ENCODE peak calls at places on chromosome 14, in seven cellular contexts. One of them, this sample, is unnamed.

GRCh38 chr14:91892918-91893527 is 25.7 kb upstream of the TC2N start:
- DNase-seq in astrocyte of the spinal cord: no peak
- DNase-seq in psoas muscle: no peak
- DNase-seq in brain microvascular endothelial cell: no peak
- DNase-seq in RWPE1: peak; percentile 33
- DNase-seq in dorsolateral prefrontal cortex: no peak
- DNase-seq in GM20000: peak; percentile 37
- DNase-seq in this sample: peak; percentile 61

GRCh38 chr14:22122227-22123187 is 448.9 kb upstream of the OR4E1 start:
- DNase-seq in astrocyte of the spinal cord: no peak
- DNase-seq in psoas muscle: no peak
- DNase-seq in brain microvascular endothelial cell: peak; percentile 22
- DNase-seq in RWPE1: no peak
- DNase-seq in dorsolateral prefrontal cortex: no peak
- DNase-seq in GM20000: no peak
- DNase-seq in this sample: no peak

GRCh38 chr14:64707661-64708060 is 3.4 kb downstream of the PLEKHG3 start:
- DNase-seq in astrocyte of the spinal cord: peak; percentile 78
- DNase-seq in psoas muscle: no peak
- DNase-seq in brain microvascular endothelial cell: peak; percentile 86
- DNase-seq in RWPE1: peak; percentile 94
- DNase-seq in dorsolateral prefrontal cortex: no peak
- DNase-seq in GM20000: no peak
- DNase-seq in this sample: no peak

GRCh38 chr14:74610199-74610865 is 1.7 kb downstream of the LTBP2 start:
- DNase-seq in astrocyte of the spinal cord: no peak
- DNase-seq in psoas muscle: no peak
- DNase-seq in brain microvascular endothelial cell: no peak
- DNase-seq in RWPE1: no peak
- DNase-seq in dorsolateral prefrontal cortex: no peak
- DNase-seq in GM20000: no peak
- DNase-seq in this sample: no peak

GRCh38 chr14:105307052-105307727 is 6.4 kb upstream of the BRF1 start:
- DNase-seq in astrocyte of the spinal cord: no peak
- DNase-seq in psoas muscle: no peak
- DNase-seq in brain microvascular endothelial cell: no peak
- DNase-seq in RWPE1: no peak
- DNase-seq in dorsolateral prefrontal cortex: no peak
- DNase-seq in GM20000: no peak
- DNase-seq in this sample: no peak

GRCh38 chr14:22781606-22782000 is 15.1 kb downstream of the OXA1L start:
- DNase-seq in astrocyte of the spinal cord: peak; percentile 59
- DNase-seq in psoas muscle: no peak
- DNase-seq in brain microvascular endothelial cell: no peak
- DNase-seq in RWPE1: peak; percentile 19
- DNase-seq in dorsolateral prefrontal cortex: no peak
- DNase-seq in GM20000: no peak
- DNase-seq in this sample: no peak

GRCh38 chr14:100762901-100763300 is 36.2 kb downstream of the DLK1 start:
- DNase-seq in astrocyte of the spinal cord: no peak
- DNase-seq in psoas muscle: peak; percentile 10
- DNase-seq in brain microvascular endothelial cell: no peak
- DNase-seq in RWPE1: no peak
- DNase-seq in dorsolateral prefrontal cortex: peak; percentile 17
- DNase-seq in GM20000: no peak
- DNase-seq in this sample: no peak

GRCh38 chr14:89848165-89848564 is 106.4 kb downstream of the EFCAB11 start:
- DNase-seq in astrocyte of the spinal cord: peak; percentile 30
- DNase-seq in psoas muscle: no peak
- DNase-seq in brain microvascular endothelial cell: peak; percentile 37
- DNase-seq in RWPE1: no peak
- DNase-seq in dorsolateral prefrontal cortex: no peak
- DNase-seq in GM20000: no peak
- DNase-seq in this sample: no peak

GRCh38 chr14:20454359-20454644 is 310 bp downstream of the OSGEP start:
- DNase-seq in astrocyte of the spinal cord: no peak
- DNase-seq in psoas muscle: no peak
- DNase-seq in brain microvascular endothelial cell: no peak
- DNase-seq in RWPE1: peak; percentile 67
- DNase-seq in dorsolateral prefrontal cortex: no peak
- DNase-seq in GM20000: no peak
- DNase-seq in this sample: no peak

GRCh38 chr14:51609251-51609986 is 42.3 kb upstream of the FRMD6 start:
- DNase-seq in astrocyte of the spinal cord: peak; percentile 61
- DNase-seq in psoas muscle: no peak
- DNase-seq in brain microvascular endothelial cell: no peak
- DNase-seq in RWPE1: no peak
- DNase-seq in dorsolateral prefrontal cortex: no peak
- DNase-seq in GM20000: no peak
- DNase-seq in this sample: no peak

GRCh38 chr14:89933002-89933401 is 21.5 kb downstream of the EFCAB11 start:
- DNase-seq in astrocyte of the spinal cord: no peak
- DNase-seq in psoas muscle: no peak
- DNase-seq in brain microvascular endothelial cell: no peak
- DNase-seq in RWPE1: no peak
- DNase-seq in dorsolateral prefrontal cortex: no peak
- DNase-seq in GM20000: no peak
- DNase-seq in this sample: no peak

GRCh38 chr14:21768116-21768874 is 94.7 kb upstream of the OR4E1 start:
- DNase-seq in astrocyte of the spinal cord: peak; percentile 8
- DNase-seq in psoas muscle: no peak
- DNase-seq in brain microvascular endothelial cell: peak; percentile 4
- DNase-seq in RWPE1: peak; percentile 42
- DNase-seq in dorsolateral prefrontal cortex: no peak
- DNase-seq in GM20000: peak; percentile 32
- DNase-seq in this sample: peak; percentile 14

GRCh38 chr14:69152181-69152943 is 557 bp downstream of the DCAF5 start:
- DNase-seq in astrocyte of the spinal cord: peak; percentile 52
- DNase-seq in psoas muscle: no peak
- DNase-seq in brain microvascular endothelial cell: no peak
- DNase-seq in RWPE1: peak; percentile 42
- DNase-seq in dorsolateral prefrontal cortex: no peak
- DNase-seq in GM20000: peak; percentile 55
- DNase-seq in this sample: peak; percentile 32

GRCh38 chr14:78486621-78487020 is 316.4 kb downstream of the NRXN3 start:
- DNase-seq in astrocyte of the spinal cord: no peak
- DNase-seq in psoas muscle: no peak
- DNase-seq in brain microvascular endothelial cell: no peak
- DNase-seq in RWPE1: no peak
- DNase-seq in dorsolateral prefrontal cortex: no peak
- DNase-seq in GM20000: no peak
- DNase-seq in this sample: no peak

GRCh38 chr14:49506650-49507049 is 79.5 kb downstream of the RPS29 start:
- DNase-seq in astrocyte of the spinal cord: no peak
- DNase-seq in psoas muscle: no peak
- DNase-seq in brain microvascular endothelial cell: no peak
- DNase-seq in RWPE1: no peak
- DNase-seq in dorsolateral prefrontal cortex: no peak
- DNase-seq in GM20000: no peak
- DNase-seq in this sample: no peak

GRCh38 chr14:47678157-47678556 is 2.8 kb upstream of the MDGA2 start:
- DNase-seq in astrocyte of the spinal cord: no peak
- DNase-seq in psoas muscle: no peak
- DNase-seq in brain microvascular endothelial cell: no peak
- DNase-seq in RWPE1: no peak
- DNase-seq in dorsolateral prefrontal cortex: no peak
- DNase-seq in GM20000: no peak
- DNase-seq in this sample: no peak

GRCh38 chr14:75709207-75709812 is 48.3 kb downstream of the TTLL5 start:
- DNase-seq in astrocyte of the spinal cord: peak; percentile 89
- DNase-seq in psoas muscle: peak; percentile 76
- DNase-seq in brain microvascular endothelial cell: peak; percentile 85
- DNase-seq in RWPE1: peak; percentile 64
- DNase-seq in dorsolateral prefrontal cortex: peak; percentile 84
- DNase-seq in GM20000: peak; percentile 67
- DNase-seq in this sample: peak; percentile 66

GRCh38 chr14:22151091-22151490 is 437.9 kb downstream of the DAD1 start:
- DNase-seq in astrocyte of the spinal cord: no peak
- DNase-seq in psoas muscle: no peak
- DNase-seq in brain microvascular endothelial cell: no peak
- DNase-seq in RWPE1: no peak
- DNase-seq in dorsolateral prefrontal cortex: no peak
- DNase-seq in GM20000: no peak
- DNase-seq in this sample: no peak

GRCh38 chr14:75249251-75249957 is 29.2 kb upstream of the FOS start:
- DNase-seq in astrocyte of the spinal cord: peak; percentile 33
- DNase-seq in psoas muscle: peak; percentile 68
- DNase-seq in brain microvascular endothelial cell: no peak
- DNase-seq in RWPE1: no peak
- DNase-seq in dorsolateral prefrontal cortex: no peak
- DNase-seq in GM20000: peak; percentile 78
- DNase-seq in this sample: peak; percentile 81

GRCh38 chr14:99619873-99620834 is 16.1 kb upstream of the CCDC85C start:
- DNase-seq in astrocyte of the spinal cord: peak; percentile 32
- DNase-seq in psoas muscle: no peak
- DNase-seq in brain microvascular endothelial cell: no peak
- DNase-seq in RWPE1: peak; percentile 44
- DNase-seq in dorsolateral prefrontal cortex: no peak
- DNase-seq in GM20000: no peak
- DNase-seq in this sample: no peak

GRCh38 chr14:20440882-20441281 is 4.9 kb upstream of the KLHL33 start:
- DNase-seq in astrocyte of the spinal cord: no peak
- DNase-seq in psoas muscle: no peak
- DNase-seq in brain microvascular endothelial cell: peak; percentile 6
- DNase-seq in RWPE1: no peak
- DNase-seq in dorsolateral prefrontal cortex: no peak
- DNase-seq in GM20000: peak; percentile 69
- DNase-seq in this sample: no peak

GRCh38 chr14:74608959-74609611 is 3.0 kb downstream of the LTBP2 start:
- DNase-seq in astrocyte of the spinal cord: peak; percentile 87
- DNase-seq in psoas muscle: peak; percentile 85
- DNase-seq in brain microvascular endothelial cell: peak; percentile 91
- DNase-seq in RWPE1: peak; percentile 58
- DNase-seq in dorsolateral prefrontal cortex: peak; percentile 86
- DNase-seq in GM20000: peak; percentile 79
- DNase-seq in this sample: peak; percentile 75

GRCh38 chr14:85587152-85587697 is 57.3 kb downstream of the FLRT2 start:
- DNase-seq in astrocyte of the spinal cord: peak; percentile 78
- DNase-seq in psoas muscle: no peak
- DNase-seq in brain microvascular endothelial cell: no peak
- DNase-seq in RWPE1: no peak
- DNase-seq in dorsolateral prefrontal cortex: no peak
- DNase-seq in GM20000: no peak
- DNase-seq in this sample: no peak

GRCh38 chr14:89129570-89129969 is 287.5 kb downstream of the FOXN3 start:
- DNase-seq in astrocyte of the spinal cord: no peak
- DNase-seq in psoas muscle: no peak
- DNase-seq in brain microvascular endothelial cell: no peak
- DNase-seq in RWPE1: no peak
- DNase-seq in dorsolateral prefrontal cortex: no peak
- DNase-seq in GM20000: no peak
- DNase-seq in this sample: no peak

GRCh38 chr14:69529563-69529962 is 45.0 kb downstream of the PLEKHD1 start:
- DNase-seq in astrocyte of the spinal cord: no peak
- DNase-seq in psoas muscle: no peak
- DNase-seq in brain microvascular endothelial cell: no peak
- DNase-seq in RWPE1: no peak
- DNase-seq in dorsolateral prefrontal cortex: no peak
- DNase-seq in GM20000: no peak
- DNase-seq in this sample: no peak

GRCh38 chr14:39241637-39242036 is 7.9 kb downstream of the MIA2 start:
- DNase-seq in astrocyte of the spinal cord: no peak
- DNase-seq in psoas muscle: no peak
- DNase-seq in brain microvascular endothelial cell: no peak
- DNase-seq in RWPE1: no peak
- DNase-seq in dorsolateral prefrontal cortex: no peak
- DNase-seq in GM20000: no peak
- DNase-seq in this sample: no peak

GRCh38 chr14:91356218-91356763 is 61.3 kb downstream of the CCDC88C start:
- DNase-seq in astrocyte of the spinal cord: no peak
- DNase-seq in psoas muscle: no peak
- DNase-seq in brain microvascular endothelial cell: no peak
- DNase-seq in RWPE1: no peak
- DNase-seq in dorsolateral prefrontal cortex: no peak
- DNase-seq in GM20000: no peak
- DNase-seq in this sample: no peak

GRCh38 chr14:91410781-91411536 is 6.7 kb downstream of the CCDC88C start:
- DNase-seq in astrocyte of the spinal cord: no peak
- DNase-seq in psoas muscle: no peak
- DNase-seq in brain microvascular endothelial cell: no peak
- DNase-seq in RWPE1: no peak
- DNase-seq in dorsolateral prefrontal cortex: no peak
- DNase-seq in GM20000: peak; percentile 38
- DNase-seq in this sample: no peak

GRCh38 chr14:100638211-100638855 is 51.1 kb upstream of the BEGAIN start:
- DNase-seq in astrocyte of the spinal cord: no peak
- DNase-seq in psoas muscle: no peak
- DNase-seq in brain microvascular endothelial cell: no peak
- DNase-seq in RWPE1: no peak
- DNase-seq in dorsolateral prefrontal cortex: no peak
- DNase-seq in GM20000: no peak
- DNase-seq in this sample: no peak

GRCh38 chr14:36646664-36647416 is 14.8 kb upstream of the PAX9 start:
- DNase-seq in astrocyte of the spinal cord: no peak
- DNase-seq in psoas muscle: peak; percentile 70
- DNase-seq in brain microvascular endothelial cell: no peak
- DNase-seq in RWPE1: no peak
- DNase-seq in dorsolateral prefrontal cortex: no peak
- DNase-seq in GM20000: no peak
- DNase-seq in this sample: peak; percentile 10
- TF ChIP-seq CTCF in astrocyte of the spinal cord: no peak
- TF ChIP-seq CTCF in psoas muscle: no peak
- TF ChIP-seq CTCF in brain microvascular endothelial cell: no peak
- TF ChIP-seq CTCF in RWPE1: no peak
- TF ChIP-seq CTCF in dorsolateral prefrontal cortex: no peak
- TF ChIP-seq CTCF in GM20000: no peak
- TF ChIP-seq CTCF in this sample: no peak

GRCh38 chr14:57378661-57379060 is 11.7 kb upstream of the NAA30 start:
- DNase-seq in astrocyte of the spinal cord: peak; percentile 15
- DNase-seq in psoas muscle: no peak
- DNase-seq in brain microvascular endothelial cell: no peak
- DNase-seq in RWPE1: no peak
- DNase-seq in dorsolateral prefrontal cortex: no peak
- DNase-seq in GM20000: no peak
- DNase-seq in this sample: no peak
- TF ChIP-seq CTCF in astrocyte of the spinal cord: peak; percentile 11
- TF ChIP-seq CTCF in psoas muscle: no peak
- TF ChIP-seq CTCF in brain microvascular endothelial cell: no peak
- TF ChIP-seq CTCF in RWPE1: no peak
- TF ChIP-seq CTCF in dorsolateral prefrontal cortex: no peak
- TF ChIP-seq CTCF in GM20000: no peak
- TF ChIP-seq CTCF in this sample: no peak

GRCh38 chr14:60266021-60266937 is 17.3 kb downstream of the PPM1A start:
- DNase-seq in astrocyte of the spinal cord: no peak
- DNase-seq in psoas muscle: no peak
- DNase-seq in brain microvascular endothelial cell: peak; percentile 30
- DNase-seq in RWPE1: peak; percentile 45
- DNase-seq in dorsolateral prefrontal cortex: no peak
- DNase-seq in GM20000: no peak
- DNase-seq in this sample: no peak
- TF ChIP-seq CTCF in astrocyte of the spinal cord: peak; percentile 43
- TF ChIP-seq CTCF in psoas muscle: peak; percentile 47
- TF ChIP-seq CTCF in brain microvascular endothelial cell: peak; percentile 72
- TF ChIP-seq CTCF in RWPE1: peak; percentile 32
- TF ChIP-seq CTCF in dorsolateral prefrontal cortex: no peak
- TF ChIP-seq CTCF in GM20000: no peak
- TF ChIP-seq CTCF in this sample: no peak

DNA sequence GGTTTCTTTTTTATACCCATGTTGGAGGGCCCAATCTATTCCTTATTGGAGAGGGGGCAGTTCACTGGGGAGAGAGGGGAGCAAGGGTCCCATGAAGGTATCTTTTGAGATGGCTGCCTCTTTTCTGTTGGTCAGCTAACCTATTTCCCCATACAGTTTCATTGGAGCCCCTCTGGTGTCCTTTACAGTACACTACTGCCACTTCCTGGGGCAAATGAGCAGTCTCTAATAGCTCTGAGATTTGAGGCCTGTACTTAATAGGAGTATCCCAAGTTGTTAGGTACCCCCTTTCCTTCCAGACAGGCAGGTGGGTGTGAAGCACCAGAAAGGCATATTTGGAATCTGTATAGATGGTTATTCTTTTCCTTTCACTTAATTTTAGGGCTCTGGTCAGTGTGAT is 41.3 kb upstream of the RNU6-8 start:
- DNase-seq in astrocyte of the spinal cord: no peak
- DNase-seq in psoas muscle: no peak
- DNase-seq in brain microvascular endothelial cell: no peak
- DNase-seq in RWPE1: no peak
- DNase-seq in dorsolateral prefrontal cortex: no peak
- DNase-seq in GM20000: peak; percentile 7
- DNase-seq in this sample: no peak
- TF ChIP-seq CTCF in astrocyte of the spinal cord: peak; percentile 35
- TF ChIP-seq CTCF in psoas muscle: no peak
- TF ChIP-seq CTCF in brain microvascular endothelial cell: peak; percentile 46
- TF ChIP-seq CTCF in RWPE1: no peak
- TF ChIP-seq CTCF in dorsolateral prefrontal cortex: no peak
- TF ChIP-seq CTCF in GM20000: no peak
- TF ChIP-seq CTCF in this sample: peak; percentile 28

This sample was measured in GM10248.